ENCODE peak calls at places on chromosomes 13 and 19, in four cellular contexts. H is AG04450, P is lower leg skin, Q is foreskin keratinocyte. E is an unnamed sample.

GRCh38 chr13:70829748-70830147 is 721.5 kb upstream of the KLHL1 start:
- DNase-seq in Q (no peak), P (no peak), H (no peak), E (no peak)

GRCh38 chr13:66171821-66172220 is 1058.3 kb downstream of the PCDH9 start:
- DNase-seq in P (no peak), Q (no peak), H (no peak), E (no peak)

GRCh38 chr13:67225252-67226159 is 4.6 kb downstream of the PCDH9 start:
- DNase-seq in H (no peak), Q (no peak), P (no peak), E (no peak)

GRCh38 chr13:90622547-90622946 is 724.9 kb upstream of the MIR17HG start:
- DNase-seq in P (no peak), H (no peak), Q (peak; percentile 66), E (no peak)

GRCh38 chr13:39020853-39021462 is 16.9 kb downstream of the PROSER1 start:
- DNase-seq in H (no peak), P (no peak), Q (no peak), E (no peak)

GRCh38 chr13:47005761-47006414 is 109.0 kb upstream of the HTR2A start:
- DNase-seq in P (no peak), H (no peak), Q (no peak), E (no peak)

GRCh38 chr19:48351341-48351752 is 12.4 kb downstream of the TMEM143 start:
- DNase-seq in H (no peak), Q (no peak), P (peak; percentile 93), E (peak; percentile 89)

GRCh38 chr19:7006305-7006704 is 14.9 kb downstream of the MBD3L2B start:
- DNase-seq in P (no peak), H (no peak), Q (no peak), E (no peak)

GRCh38 chr19:4115818-4116385 is 8.0 kb downstream of the MAP2K2 start:
- DNase-seq in H (no peak), Q (no peak), P (no peak), E (peak; percentile 46)

GRCh38 chr13:26222523-26223046 is 471 bp upstream of the RNF6 start:
- DNase-seq in H (no peak), P (no peak), Q (peak; percentile 56), E (no peak)